ENCODE peak calls at places on chromosomes 12 and 14, in six cellular contexts. D is psoas muscle, U is endothelial cell of umbilical vein, P is MM.1S, Z is aorta, W is pancreas. I is an unnamed sample.

GRCh38 chr14:72686101-72686500 is 207.8 kb downstream of the DPF3 start:
- DNase-seq in D (no peak), U (no peak), P (no peak), Z (no peak), W (no peak), I (no peak)

GRCh38 chr12:101962486-101962885 is 85.1 kb downstream of the DRAM1 start:
- DNase-seq in Z (no peak), P (no peak), U (no peak), D (no peak), W (no peak), I (no peak)

GRCh38 chr14:69763761-69764510 is 3.0 kb upstream of the SRSF5 start:
- DNase-seq in U (peak; percentile 46), D (no peak), W (no peak), Z (no peak), P (no peak), I (no peak)

GRCh38 chr12:72288436-72288835 is 16.3 kb downstream of the TRHDE start:
- DNase-seq in P (no peak), Z (no peak), W (no peak), U (no peak), D (no peak), I (no peak)

GRCh38 chr12:57965766-57966165 is 24.4 kb downstream of the ATP23 start:
- DNase-seq in P (no peak), D (no peak), W (no peak), U (no peak), Z (no peak), I (no peak)

GRCh38 chr14:62064741-62065323 is 302.6 kb downstream of the SNAPC1 start:
- DNase-seq in D (no peak), W (no peak), U (no peak), Z (no peak), P (no peak), I (no peak)

GRCh38 chr12:50062733-50063452 is 5.5 kb downstream of the ASIC1 start:
- DNase-seq in P (no peak), U (no peak), Z (peak; percentile 12), W (no peak), D (no peak), I (no peak)

GRCh38 chr12:31337952-31338351 is 12.0 kb upstream of the SINHCAF start:
- DNase-seq in U (no peak), Z (no peak), D (no peak), P (no peak), W (no peak), I (no peak)

GRCh38 chr12:88925370-88925915 is 345.2 kb upstream of the KITLG start:
- DNase-seq in P (no peak), Z (no peak), U (no peak), W (no peak), D (no peak), I (no peak)

GRCh38 chr12:119894916-119895315 is 17.8 kb upstream of the CIT start:
- DNase-seq in D (no peak), P (no peak), W (no peak), U (no peak), Z (no peak), I (no peak)

GRCh38 chr14:95712398-95712797 is 1.5 kb downstream of the TCL1A start:
- DNase-seq in D (no peak), U (no peak), W (no peak), Z (no peak), P (no peak), I (no peak)

GRCh38 chr12:91098942-91099341 is 12.4 kb downstream of the LUM start:
- DNase-seq in W (no peak), Z (peak; percentile 47), D (no peak), U (no peak), P (no peak), I (no peak)

GRCh38 chr12:13000616-13000934 is 510 bp upstream of the HEBP1 start:
- DNase-seq in W (no peak), U (no peak), P (no peak), Z (no peak), D (no peak), I (no peak)

GRCh38 chr14:104331871-104332605 is 193.7 kb downstream of the KIF26A start:
- DNase-seq in U (no peak), Z (no peak), P (no peak), W (no peak), D (no peak), I (no peak)

GRCh38 chr14:105249175-105250007 is 1.1 kb downstream of the BTBD6 start:
- DNase-seq in W (no peak), Z (no peak), D (no peak), U (peak; percentile 42), P (no peak), I (no peak)

GRCh38 chr14:68634346-68634745 is 158.5 kb downstream of the ZFP36L1 start:
- DNase-seq in P (no peak), D (no peak), W (no peak), Z (no peak), U (no peak), I (no peak)

GRCh38 chr14:42057176-42057575 is 450.5 kb downstream of the LRFN5 start:
- DNase-seq in W (no peak), D (no peak), P (no peak), U (no peak), Z (no peak), I (no peak)

GRCh38 chr12:132484891-132485441 is 5.0 kb upstream of the FBRSL1 start:
- DNase-seq in U (no peak), P (no peak), D (peak; percentile 11), Z (no peak), W (no peak), I (no peak)

DNA sequence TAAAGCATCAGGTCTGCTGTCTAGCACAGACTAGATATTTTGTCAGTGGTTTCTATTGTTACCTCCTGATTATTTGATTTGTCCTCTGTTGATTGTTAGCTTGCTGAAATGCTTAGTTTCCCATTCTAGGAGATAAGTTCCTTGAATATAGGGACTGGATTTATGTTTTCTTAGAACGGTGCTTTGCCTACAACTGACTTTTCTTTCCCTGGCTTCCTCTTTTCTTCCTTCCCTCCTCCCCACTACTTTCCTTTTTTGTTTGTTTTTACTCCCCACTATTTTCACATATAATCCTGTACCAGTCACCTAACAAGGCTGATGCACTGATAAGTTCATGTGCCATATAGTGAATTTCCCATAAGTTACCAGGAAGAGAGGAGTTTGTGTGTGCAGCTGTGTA is 58.5 kb upstream of the METAP2 start:
- DNase-seq in W (no peak), Z (no peak), U (no peak), P (no peak), D (no peak), I (no peak)
- H3K4me3 ChIP-seq in W (no peak overlapping the region), Z (no peak overlapping the region), U (no peak overlapping the region), P (no peak overlapping the region), D (no peak overlapping the region), I (no peak overlapping the region)

DNA sequence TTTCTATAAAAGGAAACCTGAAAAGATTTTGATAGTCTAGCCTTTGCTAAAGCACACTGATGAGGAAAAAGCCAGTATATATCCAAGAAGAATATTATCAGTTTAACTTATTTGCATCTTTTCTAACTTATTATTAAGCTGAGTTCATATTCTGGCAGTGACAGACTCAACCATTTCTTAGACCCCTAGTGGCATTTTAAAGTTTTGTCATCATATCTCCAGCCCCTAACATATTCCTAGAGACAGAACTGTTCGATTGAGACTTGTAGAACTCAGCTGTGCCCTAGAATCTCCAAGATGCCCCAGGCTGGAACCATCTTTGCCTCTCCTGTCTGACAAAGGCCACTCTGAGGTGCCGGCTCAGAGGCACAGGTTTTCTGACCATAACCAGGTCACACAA is 365.6 kb downstream of the NELL2 start:
- DNase-seq in P (no peak), U (no peak), Z (no peak), D (no peak), W (no peak), I (no peak)
- H3K4me1 ChIP-seq in P (peaks cover 10% of the 10 kb centered on the region), U (no peaks in the 10 kb centered on the region), Z (no peaks in the 10 kb centered on the region), D (no peaks in the 10 kb centered on the region), W (no peaks in the 10 kb centered on the region), I (no peaks in the 10 kb centered on the region)

GRCh38 chr14:35401422-35401729 is 3.2 kb downstream of the NFKBIA start:
- DNase-seq in W (no peak), P (no peak), Z (no peak), D (no peak), U (no peak), I (peak; percentile 15)
- H3K4me3 ChIP-seq in W (peak overlapping the region; percentile 90), P (no peak overlapping the region), Z (peak overlapping the region; percentile 77), D (peak overlapping the region; percentile 98), U (peak overlapping the region; percentile 63), I (peak overlapping the region; percentile 95)

GRCh38 chr12:123227581-123228258 is 5.2 kb downstream of the MPHOSPH9 start:
- DNase-seq in P (no peak), W (no peak), D (no peak), Z (no peak), U (no peak), I (no peak)

GRCh38 chr12:123232807-123233504 is at the start of the genes MPHOSPH9 and MTRFR:
- DNase-seq in U (peak; percentile 100), Z (peak; percentile 99), W (peak; percentile 99), D (peak; percentile 99), P (peak; percentile 96), I (peak; percentile 100)

GRCh38 chr12:123231931-123232330 is 1.0 kb downstream of the MPHOSPH9 start:
- DNase-seq in Z (no peak), W (no peak), P (no peak), U (no peak), D (no peak), I (no peak)

GRCh38 chr12:123233505-123234299 is 466 bp downstream of the MTRFR start:
- DNase-seq in Z (no peak), P (no peak), D (no peak), W (no peak), U (no peak), I (no peak)

DNA sequence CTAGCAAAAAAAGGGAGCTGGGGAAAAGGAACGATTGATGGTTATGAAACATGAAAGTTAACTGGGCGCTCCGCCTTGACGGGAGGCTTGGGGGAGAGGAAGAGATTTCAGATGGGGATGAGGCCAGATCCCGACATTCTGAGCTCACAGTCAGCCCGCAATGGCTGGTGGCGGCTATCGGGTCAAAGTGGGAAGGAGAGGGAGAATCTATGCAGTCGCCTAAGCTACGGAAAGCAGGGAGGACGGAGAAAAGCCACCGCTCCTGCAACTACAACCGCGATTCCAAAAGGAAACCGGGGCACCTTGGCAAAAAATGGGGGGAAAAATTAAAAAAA is 502 bp downstream of the MPHOSPH9 start:
- DNase-seq in P (no peak), Z (no peak), W (no peak), D (no peak), U (no peak), I (no peak)
- H3K4me1 ChIP-seq in P (peaks cover 6% of the 10 kb centered on the region), Z (no peaks in the 10 kb centered on the region), W (peaks cover 3% of the 10 kb centered on the region), D (peaks cover 35% of the 10 kb centered on the region), U (peaks cover 21% of the 10 kb centered on the region), I (peaks cover 85% of the 10 kb centered on the region)

GRCh38 chr12:105409881-105410471 is 79.5 kb downstream of the C12orf75 start:
- DNase-seq in D (peak; percentile 30), U (peak; percentile 96), W (no peak), Z (peak; percentile 70), P (no peak), I (peak; percentile 3)
- H3K4me3 ChIP-seq in D (no peak overlapping the region), U (peak overlapping the region; percentile 9), W (no peak overlapping the region), Z (no peak overlapping the region), P (no peak overlapping the region), I (peak overlapping the region; percentile 48)

I was measured in CD4-positive, CD25-positive, alpha-beta regulatory T cell.